ENCODE peak calls at places on chromosomes 7 and 10, in ten cellular contexts. F, Z, B, O, T, K, R, X, P and D are unnamed samples.

GRCh38 chr7:25795824-25796235 is 356.2 kb upstream of the NFE2L3 start:
- DNase-seq in K (no peak), B (no peak), X (no peak), F (no peak), O (no peak), P (no peak), T (no peak), R (no peak), Z (no peak), D (no peak)

GRCh38 chr7:15555385-15555859 is 6.4 kb downstream of the AGMO start:
- DNase-seq in R (no peak), F (no peak), B (no peak), K (no peak), X (no peak), P (no peak), Z (no peak), O (no peak), T (no peak), D (no peak)

GRCh38 chr10:3619276-3619675 is 165.7 kb downstream of the KLF6 start:
- DNase-seq in T (no peak), R (no peak), Z (no peak), O (no peak), F (no peak), X (no peak), B (no peak), P (no peak), K (no peak), D (no peak)

GRCh38 chr7:30914611-30915601 is 3.3 kb downstream of the AQP1 start:
- DNase-seq in Z (peak; percentile 70), T (peak; percentile 22), B (no peak), R (no peak), P (peak; percentile 10), O (no peak), K (no peak), F (peak; percentile 41), X (no peak), D (no peak)

GRCh38 chr10:132705173-132705572 is 80.8 kb downstream of the NKX6-2 start:
- DNase-seq in Z (no peak), T (no peak), O (peak; percentile 73), B (no peak), R (no peak), K (no peak), X (no peak), P (no peak), F (no peak), D (no peak)

GRCh38 chr7:158416283-158416933 is 171.2 kb downstream of the PTPRN2 start:
- DNase-seq in R (no peak), K (no peak), X (no peak), O (peak; percentile 27), B (no peak), F (no peak), T (no peak), Z (no peak), P (no peak), D (peak; percentile 9)

GRCh38 chr10:4867520-4868356 is 41.7 kb downstream of the AKR1E2 start:
- DNase-seq in Z (no peak), T (no peak), F (no peak), O (no peak), K (no peak), R (no peak), P (no peak), B (no peak), X (no peak), D (no peak)

GRCh38 chr7:1411414-1411813 is 47.9 kb downstream of the MICALL2 start:
- DNase-seq in P (no peak), X (no peak), O (no peak), Z (no peak), B (no peak), F (no peak), T (no peak), R (no peak), K (no peak), D (no peak)

GRCh38 chr7:85130702-85131101 is 56.2 kb downstream of the SEMA3D start:
- DNase-seq in Z (no peak), T (no peak), X (no peak), B (no peak), K (no peak), R (no peak), F (no peak), O (no peak), P (no peak), D (no peak)

GRCh38 chr10:90865400-90865799 is 6.4 kb upstream of the RPP30 start:
- DNase-seq in P (no peak), R (no peak), O (no peak), T (no peak), X (no peak), K (no peak), F (no peak), Z (no peak), B (no peak), D (no peak)

GRCh38 chr7:4700577-4701235 is 18.6 kb downstream of the FOXK1 start:
- DNase-seq in B (no peak), R (no peak), F (no peak), T (peak; percentile 78), Z (no peak), K (no peak), O (no peak), X (no peak), P (no peak), D (no peak)

GRCh38 chr7:8178353-8178752 is 83.6 kb downstream of the ICA1 start:
- DNase-seq in F (no peak), X (no peak), P (no peak), R (no peak), K (no peak), Z (no peak), O (no peak), B (no peak), T (no peak), D (no peak)

GRCh38 chr7:12909483-12909882 is 222.1 kb downstream of the ARL4A start:
- DNase-seq in T (no peak), X (no peak), B (no peak), F (no peak), Z (no peak), R (no peak), O (no peak), P (no peak), K (no peak), D (no peak)

GRCh38 chr7:107767391-107767790 is 23.4 kb downstream of the CBLL1 start:
- DNase-seq in P (no peak), O (no peak), T (no peak), K (no peak), B (no peak), F (no peak), R (no peak), Z (no peak), X (no peak), D (no peak)

GRCh38 chr7:2775376-2775775 is 68.7 kb downstream of the GNA12 start:
- DNase-seq in R (no peak), P (no peak), O (no peak), K (no peak), F (no peak), B (no peak), T (no peak), Z (no peak), X (no peak), D (no peak)

GRCh38 chr7:28954446-28954845 is 3.7 kb downstream of the TRIL start:
- DNase-seq in K (no peak), R (no peak), B (no peak), X (no peak), P (no peak), Z (no peak), F (no peak), T (no peak), O (no peak), D (no peak)

GRCh38 chr7:109751241-109751640 is 1181.6 kb downstream of the DNAJB9 start:
- DNase-seq in Z (no peak), T (peak; percentile 1), B (no peak), P (no peak), K (no peak), R (no peak), X (no peak), O (no peak), F (peak; percentile 10), D (no peak)

GRCh38 chr7:20343954-20344353 is 13.3 kb downstream of the ITGB8 start:
- DNase-seq in O (no peak), F (no peak), Z (no peak), T (no peak), K (no peak), X (no peak), B (no peak), P (no peak), R (no peak), D (no peak)

GRCh38 chr10:35194471-35194870 is 67.8 kb downstream of the CREM start:
- DNase-seq in P (no peak), K (no peak), R (no peak), O (no peak), T (no peak), B (no peak), Z (no peak), F (no peak), X (no peak), D (no peak)

GRCh38 chr7:1922870-1923236 is 252.8 kb downstream of the ELFN1 start:
- DNase-seq in X (no peak), T (no peak), B (no peak), P (no peak), O (no peak), Z (no peak), K (no peak), R (no peak), F (no peak), D (no peak)

GRCh38 chr7:22001345-22002004 is 55.8 kb upstream of the CDCA7L start:
- DNase-seq in Z (peak; percentile 16), F (peak; percentile 93), K (peak; percentile 57), B (no peak), X (peak; percentile 73), O (no peak), P (peak; percentile 35), T (peak; percentile 62), R (no peak), D (no peak)

GRCh38 chr7:130996841-130997231 is 262.8 kb upstream of the KLF14 start:
- DNase-seq in T (no peak), F (no peak), Z (no peak), B (no peak), X (no peak), P (peak; percentile 48), R (peak; percentile 81), O (peak; percentile 80), K (no peak), D (no peak)

GRCh38 chr10:33483124-33483794 is 148.8 kb upstream of the NRP1 start:
- DNase-seq in X (peak; percentile 98), O (no peak), P (no peak), B (no peak), R (no peak), F (no peak), T (no peak), K (no peak), Z (no peak), D (no peak)

GRCh38 chr10:85995791-85996190 is 370.8 kb downstream of the GRID1 start:
- DNase-seq in Z (no peak), B (peak; percentile 14), X (peak; percentile 36), R (no peak), P (no peak), K (no peak), T (peak; percentile 18), F (peak; percentile 59), O (no peak), D (peak; percentile 59)

GRCh38 chr10:63208981-63209380 is 75.9 kb downstream of the NRBF2 start:
- DNase-seq in K (no peak), P (no peak), B (no peak), F (no peak), T (no peak), O (no peak), X (peak; percentile 27), Z (no peak), R (no peak), D (no peak)

GRCh38 chr7:45435846-45436245 is 138.3 kb upstream of the ADCY1 start:
- DNase-seq in F (peak; percentile 80), Z (no peak), B (no peak), K (no peak), P (peak; percentile 20), O (no peak), R (no peak), T (no peak), X (no peak), D (no peak)

GRCh38 chr7:6250364-6250833 is 22.0 kb downstream of the CYTH3 start:
- DNase-seq in T (no peak), F (peak; percentile 55), B (no peak), X (no peak), R (no peak), P (no peak), K (no peak), Z (no peak), O (no peak), D (no peak)

GRCh38 chr10:68402271-68402670 is 4.8 kb downstream of the RUFY2 start:
- DNase-seq in P (no peak), R (no peak), K (no peak), Z (no peak), T (no peak), F (no peak), B (no peak), O (no peak), X (no peak), D (no peak)